ENCODE peak calls at places on chromosomes 4 and X, in six cellular contexts. B is GM12878, S is GM12892, D is K562, I is HepG2, L is H1. O is an unnamed sample.

GRCh38 chrX:118459494-118459893 is 36.1 kb upstream of the DOCK11 start:
- DNase-seq in D (peak), L (no peak), B (peak), S (peak), I (peak), O (peak)

GRCh38 chr4:36532670-36533373 is 251.4 kb downstream of the DTHD1 start:
- DNase-seq in B (no peak), D (no peak), L (no peak), S (no peak), I (no peak), O (no peak)

GRCh38 chr4:117831060-117831683 is 203.1 kb upstream of the NDST3 start:
- DNase-seq in D (no peak), L (no peak), S (no peak), B (no peak), I (no peak), O (no peak)

GRCh38 chr4:74284074-74284473 is 24.2 kb upstream of the EPGN start:
- DNase-seq in B (no peak), L (no peak), I (no peak), S (no peak), D (no peak), O (no peak)

GRCh38 chr4:174305961-174306360 is 22.2 kb downstream of the CEP44 start:
- DNase-seq in L (no peak), I (no peak), D (no peak), S (no peak), B (no peak), O (no peak)

GRCh38 chrX:48927125-48927524 is 8.3 kb upstream of the PIM2 start:
- DNase-seq in D (no peak), S (no peak), I (no peak), B (no peak), L (no peak), O (no peak)

GRCh38 chrX:118717703-118718391 is 9.6 kb upstream of the IL13RA1 start:
- DNase-seq in S (no peak), D (no peak), I (no peak), B (no peak), L (no peak), O (no peak)

GRCh38 chrX:44042731-44043130 is 69.5 kb upstream of the NDP start:
- DNase-seq in L (no peak), D (no peak), I (no peak), B (no peak), S (no peak), O (no peak)

GRCh38 chr4:128061566-128062536 is 739 bp downstream of the LARP1B start:
- DNase-seq in I (peak), S (peak), L (no peak), D (peak), B (no peak), O (peak)

GRCh38 chr4:78671812-78672440 is 104.2 kb upstream of the BMP2K start:
- DNase-seq in L (no peak), I (peak), S (no peak), B (no peak), D (peak), O (no peak)

GRCh38 chr4:185738038-185738552 is 73.9 kb downstream of the SORBS2 start:
- DNase-seq in L (no peak), D (no peak), I (no peak), S (no peak), B (no peak), O (no peak)

GRCh38 chr4:148539387-148539786 is 97.2 kb upstream of the NR3C2 start:
- DNase-seq in D (no peak), S (no peak), L (peak), B (no peak), I (no peak), O (no peak)

DNA sequence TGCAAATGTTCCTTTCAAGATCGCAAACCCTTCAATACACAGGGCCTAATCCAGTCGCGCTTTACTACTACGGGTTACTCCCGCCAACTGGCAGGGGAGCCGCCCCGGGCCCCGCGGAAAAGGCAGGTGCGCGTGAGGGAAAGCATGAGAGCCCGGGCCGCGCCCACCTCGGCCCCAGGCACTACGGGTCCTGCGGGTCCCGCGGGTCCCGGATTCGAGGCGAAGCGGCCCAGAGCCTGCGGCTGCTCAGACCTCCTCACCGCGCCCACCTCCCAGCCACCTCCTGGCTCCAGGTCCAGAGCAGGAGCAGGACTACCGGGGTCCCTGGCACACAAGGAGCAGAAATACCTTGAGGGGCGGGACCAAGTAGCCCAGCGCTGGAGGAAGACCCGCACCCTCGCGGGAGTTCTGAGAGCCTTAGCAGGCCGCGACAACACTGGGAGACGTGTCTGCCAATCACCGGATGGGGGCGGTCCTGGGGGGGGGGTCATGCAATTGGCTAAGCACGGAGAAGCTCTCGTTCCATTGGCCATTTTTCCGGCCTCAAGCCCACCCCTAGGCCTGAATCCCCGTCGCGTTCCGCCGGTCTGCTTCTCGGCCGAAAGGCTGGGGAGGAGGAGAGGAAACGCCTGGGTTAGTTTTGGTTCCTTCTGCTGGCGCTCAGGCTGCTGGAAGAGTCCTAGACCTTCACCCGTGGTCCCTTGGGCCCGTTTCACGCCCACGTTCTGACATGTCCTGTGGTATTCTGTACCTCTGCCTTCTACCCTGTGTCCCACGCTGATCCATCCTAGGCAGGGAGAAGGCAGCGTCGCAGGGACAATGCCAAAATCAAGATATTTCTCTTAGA is 29.0 kb downstream of the ERVMER34-1 start:
- DNase-seq in L (peak), S (peak), B (peak), I (peak), D (peak), O (peak)
- TF ChIP-seq POLR2A in L (peak), S (peak), B (peak), I (peak), D (peak), O (peak)

DNA sequence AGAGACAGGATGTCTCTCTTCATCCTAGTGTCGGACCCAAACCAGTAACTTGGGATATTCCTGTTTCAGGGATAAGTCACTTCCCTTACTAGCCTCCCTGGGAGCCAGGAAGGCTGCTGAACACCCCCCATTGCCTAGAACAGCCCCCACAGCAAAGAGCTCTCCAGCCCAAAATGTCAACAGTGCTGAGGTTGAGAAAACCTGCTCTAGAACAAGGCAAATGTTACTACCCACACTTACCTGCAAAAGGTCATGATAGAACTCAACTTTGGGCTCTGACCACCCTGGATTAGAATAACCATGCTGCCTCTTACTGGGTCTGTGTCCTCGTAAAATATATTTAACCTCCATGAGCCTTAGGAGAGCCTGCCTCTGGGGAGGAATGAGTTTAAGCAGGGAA is 20.3 kb downstream of the BEX3 start:
- DNase-seq in D (no peak), I (no peak), L (no peak), S (no peak), B (no peak), O (no peak)
- TF ChIP-seq TAF1 in D (no peak), I (no peak), L (no peak), S (no peak), B (no peak), O (no peak)

GRCh38 chr4:2073808-2074481 is 14.8 kb downstream of the NAT8L start:
- DNase-seq in I (no peak), L (no peak), S (no peak), D (no peak), B (no peak), O (no peak)

GRCh38 chr4:2072971-2073807 is 14.1 kb downstream of the NAT8L start:
- DNase-seq in I (no peak), L (no peak), S (no peak), D (peak), B (no peak), O (no peak)

GRCh38 chr4:2071252-2071911 is 12.3 kb downstream of the NAT8L start:
- DNase-seq in L (no peak), D (no peak), B (no peak), S (no peak), I (no peak), O (no peak)

GRCh38 chr4:2070421-2071251 is 11.5 kb downstream of the NAT8L start:
- DNase-seq in S (no peak), B (no peak), D (no peak), I (no peak), L (no peak), O (no peak)

GRCh38 chr4:2071912-2072867 is 13.1 kb downstream of the NAT8L start:
- DNase-seq in S (no peak), L (no peak), I (peak), D (no peak), B (no peak), O (no peak)
- TF ChIP-seq POLR2A in S (no peak), L (no peak), I (no peak), D (no peak), B (no peak), O (no peak)

GRCh38 chr4:106775636-106776035 is 260.5 kb downstream of the DKK2 start:
- DNase-seq in B (no peak), D (no peak), S (no peak), I (peak), L (no peak), O (no peak)

GRCh38 chr4:106767991-106768390 is 268.1 kb downstream of the DKK2 start:
- DNase-seq in S (no peak), L (no peak), I (no peak), B (no peak), D (no peak), O (no peak)

DNA sequence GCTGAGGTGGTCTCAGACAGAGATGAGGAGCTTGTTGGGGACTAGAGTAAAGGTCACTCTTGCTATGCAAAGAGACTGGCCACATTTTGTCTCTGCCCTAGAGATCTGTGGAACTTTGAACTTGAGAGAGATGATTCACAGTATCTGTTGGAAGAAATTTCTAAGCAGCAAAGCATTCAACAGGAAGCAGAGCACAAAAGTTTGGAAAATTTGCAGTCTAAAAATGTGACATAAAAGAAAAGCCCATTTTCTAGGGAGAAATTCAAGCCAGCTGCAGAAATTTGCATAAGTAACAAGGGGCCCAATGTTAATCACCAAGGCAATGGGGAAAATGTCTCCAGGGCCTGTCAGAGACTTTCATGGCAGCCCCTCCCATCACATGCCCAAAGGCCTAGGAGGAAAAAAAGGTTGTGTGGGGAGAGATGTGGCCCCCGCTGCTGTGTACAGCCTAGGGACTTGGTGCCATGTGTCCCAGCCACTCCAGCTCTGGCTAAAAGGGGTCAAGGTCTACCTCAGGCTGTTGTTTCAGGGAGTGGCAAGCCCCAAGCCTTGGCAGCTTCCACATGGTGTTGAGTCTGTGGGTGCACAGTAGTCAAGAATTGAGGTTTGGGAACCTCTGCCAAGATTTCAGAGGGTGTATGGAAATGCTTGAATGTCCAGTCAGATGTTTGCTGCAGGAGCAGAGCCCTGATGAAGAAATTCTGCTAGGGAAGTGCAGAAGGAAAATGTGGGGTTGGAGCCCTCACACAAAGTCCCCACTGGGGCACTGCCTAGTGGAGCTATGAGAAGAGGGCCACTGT is 262.8 kb downstream of the DKK2 start:
- DNase-seq in D (no peak), I (no peak), S (no peak), L (no peak), B (no peak), O (no peak)
- TF ChIP-seq TAF1 in D (no peak), I (no peak), S (no peak), L (no peak), B (no peak), O (no peak)

GRCh38 chrX:121135488-121136207 is 88.2 kb downstream of the GLUD2 start:
- DNase-seq in L (no peak), I (no peak), D (no peak), B (no peak), S (no peak), O (no peak)

GRCh38 chrX:121128946-121129345 is 81.5 kb downstream of the GLUD2 start:
- DNase-seq in B (no peak), S (no peak), L (no peak), D (no peak), I (no peak), O (no peak)

GRCh38 chrX:121132675-121133074 is 85.3 kb downstream of the GLUD2 start:
- DNase-seq in I (no peak), B (no peak), D (no peak), S (no peak), L (no peak), O (no peak)
- TF ChIP-seq POLR2A in I (no peak), B (no peak), D (no peak), S (no peak), L (no peak), O (no peak)

DNA sequence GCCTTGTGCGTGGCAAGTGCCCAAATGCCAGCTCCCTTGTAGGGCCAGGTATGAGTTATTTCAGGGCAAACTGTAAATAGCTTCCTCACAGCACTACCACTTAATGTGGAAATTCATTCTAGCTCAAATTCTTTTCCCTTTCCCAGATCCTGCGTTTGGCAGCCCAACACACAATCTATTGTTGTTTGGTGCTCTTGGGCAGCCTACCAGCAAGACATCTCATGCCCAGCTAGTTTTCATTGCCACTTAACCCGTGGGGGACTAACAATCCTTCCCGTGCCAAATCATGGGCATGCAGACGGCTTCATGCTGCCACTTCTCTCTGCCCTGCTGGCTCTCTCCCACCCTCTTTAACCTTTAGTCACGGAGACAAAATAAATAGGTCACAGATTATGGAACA is 454.2 kb downstream of the GRIA2 start:
- DNase-seq in L (no peak), I (no peak), D (no peak), S (no peak), B (no peak), O (no peak)
- TF ChIP-seq TAF1 in L (no peak), I (no peak), D (no peak), S (no peak), B (no peak), O (no peak)

DNA sequence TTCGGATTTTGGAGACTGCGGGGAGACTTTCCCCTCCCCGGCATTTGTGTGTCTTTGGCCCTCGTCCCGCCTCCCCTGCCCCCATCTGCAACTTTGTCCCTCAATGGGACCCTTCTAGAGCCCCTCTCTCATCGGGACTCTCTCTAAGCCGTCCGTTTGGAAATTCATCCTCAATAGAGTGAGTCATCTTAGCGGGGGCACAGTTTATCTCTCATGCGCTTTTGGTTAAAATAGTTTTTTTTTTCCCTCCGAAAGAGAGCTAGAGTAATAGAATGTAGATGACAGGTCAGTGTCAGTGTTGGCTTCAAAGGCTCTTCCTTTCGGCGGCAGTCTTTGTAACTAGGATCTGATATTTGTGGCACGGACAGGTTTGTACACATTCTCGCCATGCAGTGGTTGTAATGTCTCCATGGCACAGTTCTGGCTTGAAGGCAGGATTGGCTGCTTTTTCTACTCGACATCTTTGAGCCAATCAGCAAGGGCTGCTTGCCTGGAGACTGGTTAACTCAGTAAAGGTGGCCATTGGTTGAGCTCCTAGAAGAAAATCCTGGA is 966 bp downstream of the N4BP2 start:
- DNase-seq in L (no peak), B (peak), D (peak), I (peak), S (peak), O (peak)
- TF ChIP-seq POLR2A in L (peak), B (peak), D (peak), I (peak), S (peak), O (peak)

O was measured in GM12891.